ENCODE peak calls at places on chromosomes 13 and 19, in six cellular contexts. One of them, this sample, is unnamed.

GRCh38 chr13:65592757-65593156 is 1637.4 kb downstream of the PCDH9 start:
- DNase-seq in spleen: no peak
- DNase-seq in progenitor cell of endocrine pancreas: no peak
- DNase-seq in neural progenitor cell: no peak
- DNase-seq in cardiac muscle cell: peak
- DNase-seq in PC-9: no peak
- DNase-seq in this sample: no peak

GRCh38 chr13:113630296-113630695 is 27.7 kb downstream of the ATP4B start:
- DNase-seq in neural progenitor cell: no peak
- DNase-seq in spleen: peak
- DNase-seq in PC-9: no peak
- DNase-seq in progenitor cell of endocrine pancreas: no peak
- DNase-seq in cardiac muscle cell: no peak
- DNase-seq in this sample: no peak

GRCh38 chr13:71242191-71242590 is 624.8 kb downstream of the DACH1 start:
- DNase-seq in neural progenitor cell: peak
- DNase-seq in PC-9: no peak
- DNase-seq in spleen: no peak
- DNase-seq in progenitor cell of endocrine pancreas: no peak
- DNase-seq in cardiac muscle cell: peak
- DNase-seq in this sample: no peak

GRCh38 chr13:25286308-25286968 is 850 bp downstream of the MTMR6 start:
- DNase-seq in PC-9: peak
- DNase-seq in neural progenitor cell: peak
- DNase-seq in cardiac muscle cell: peak
- DNase-seq in spleen: no peak
- DNase-seq in progenitor cell of endocrine pancreas: no peak
- DNase-seq in this sample: no peak

GRCh38 chr19:6721773-6722172 is 1.3 kb upstream of the C3 start:
- DNase-seq in progenitor cell of endocrine pancreas: no peak
- DNase-seq in PC-9: no peak
- DNase-seq in cardiac muscle cell: no peak
- DNase-seq in neural progenitor cell: no peak
- DNase-seq in spleen: no peak
- DNase-seq in this sample: no peak

GRCh38 chr19:11096210-11096841 is 7.1 kb downstream of the LDLR start:
- DNase-seq in spleen: no peak
- DNase-seq in cardiac muscle cell: peak
- DNase-seq in PC-9: no peak
- DNase-seq in neural progenitor cell: no peak
- DNase-seq in progenitor cell of endocrine pancreas: no peak
- DNase-seq in this sample: no peak

GRCh38 chr19:45506991-45507863 is at the start of gene VASP:
- DNase-seq in spleen: peak
- DNase-seq in progenitor cell of endocrine pancreas: peak
- DNase-seq in neural progenitor cell: peak
- DNase-seq in cardiac muscle cell: peak
- DNase-seq in PC-9: peak
- DNase-seq in this sample: peak

GRCh38 chr13:31046711-31047279 is 114.3 kb downstream of the TEX26 start:
- DNase-seq in progenitor cell of endocrine pancreas: no peak
- DNase-seq in cardiac muscle cell: peak
- DNase-seq in spleen: no peak
- DNase-seq in PC-9: no peak
- DNase-seq in neural progenitor cell: peak
- DNase-seq in this sample: no peak

GRCh38 chr19:925912-926594 is at the start of gene ARID3A:
- DNase-seq in PC-9: no peak
- DNase-seq in neural progenitor cell: peak
- DNase-seq in progenitor cell of endocrine pancreas: no peak
- DNase-seq in spleen: peak
- DNase-seq in cardiac muscle cell: peak
- DNase-seq in this sample: no peak

GRCh38 chr13:49298903-49299605 is 51.3 kb downstream of the CDADC1 start:
- DNase-seq in cardiac muscle cell: no peak
- DNase-seq in PC-9: no peak
- DNase-seq in progenitor cell of endocrine pancreas: no peak
- DNase-seq in spleen: no peak
- DNase-seq in neural progenitor cell: no peak
- DNase-seq in this sample: no peak

GRCh38 chr13:27300941-27301586 is 30.4 kb downstream of the RASL11A start:
- DNase-seq in PC-9: no peak
- DNase-seq in cardiac muscle cell: no peak
- DNase-seq in spleen: no peak
- DNase-seq in progenitor cell of endocrine pancreas: no peak
- DNase-seq in neural progenitor cell: no peak
- DNase-seq in this sample: no peak

GRCh38 chr19:54795763-54796162 is 7.6 kb upstream of the KIR2DL4 start:
- DNase-seq in PC-9: no peak
- DNase-seq in progenitor cell of endocrine pancreas: no peak
- DNase-seq in neural progenitor cell: no peak
- DNase-seq in cardiac muscle cell: no peak
- DNase-seq in spleen: no peak
- DNase-seq in this sample: no peak

GRCh38 chr13:95677564-95678386 is 836 bp downstream of the DNAJC3 start:
- DNase-seq in cardiac muscle cell: peak
- DNase-seq in neural progenitor cell: peak
- DNase-seq in progenitor cell of endocrine pancreas: no peak
- DNase-seq in spleen: no peak
- DNase-seq in PC-9: no peak
- DNase-seq in this sample: peak

GRCh38 chr13:41213316-41213715 is 18.9 kb upstream of the KBTBD7 start:
- DNase-seq in PC-9: no peak
- DNase-seq in spleen: no peak
- DNase-seq in progenitor cell of endocrine pancreas: no peak
- DNase-seq in neural progenitor cell: no peak
- DNase-seq in cardiac muscle cell: no peak
- DNase-seq in this sample: no peak

GRCh38 chr13:70964124-70964523 is 855.9 kb upstream of the KLHL1 start:
- DNase-seq in neural progenitor cell: peak
- DNase-seq in spleen: no peak
- DNase-seq in cardiac muscle cell: no peak
- DNase-seq in progenitor cell of endocrine pancreas: no peak
- DNase-seq in PC-9: no peak
- DNase-seq in this sample: no peak

GRCh38 chr19:49895566-49896297 is 955 bp downstream of the IL4I1 start:
- DNase-seq in cardiac muscle cell: no peak
- DNase-seq in spleen: no peak
- DNase-seq in neural progenitor cell: no peak
- DNase-seq in progenitor cell of endocrine pancreas: no peak
- DNase-seq in PC-9: no peak
- DNase-seq in this sample: no peak

GRCh38 chr13:74129500-74130144 is 4.6 kb downstream of the KLF12 start:
- DNase-seq in PC-9: peak
- DNase-seq in neural progenitor cell: no peak
- DNase-seq in spleen: no peak
- DNase-seq in progenitor cell of endocrine pancreas: no peak
- DNase-seq in cardiac muscle cell: no peak
- DNase-seq in this sample: no peak

GRCh38 chr13:49292742-49293498 is 45.2 kb downstream of the CDADC1 start:
- DNase-seq in cardiac muscle cell: peak
- DNase-seq in neural progenitor cell: no peak
- DNase-seq in progenitor cell of endocrine pancreas: no peak
- DNase-seq in PC-9: no peak
- DNase-seq in spleen: no peak
- DNase-seq in this sample: no peak

GRCh38 chr19:13241321-13242104 is 91.3 kb downstream of the IER2 start:
- DNase-seq in neural progenitor cell: no peak
- DNase-seq in PC-9: no peak
- DNase-seq in cardiac muscle cell: no peak
- DNase-seq in spleen: no peak
- DNase-seq in progenitor cell of endocrine pancreas: no peak
- DNase-seq in this sample: no peak

GRCh38 chr13:46994492-46994891 is 97.6 kb upstream of the HTR2A start:
- DNase-seq in progenitor cell of endocrine pancreas: no peak
- DNase-seq in PC-9: no peak
- DNase-seq in spleen: no peak
- DNase-seq in cardiac muscle cell: no peak
- DNase-seq in neural progenitor cell: no peak
- DNase-seq in this sample: no peak

GRCh38 chr19:45742969-45743368 is 9.7 kb downstream of the MEIOSIN start:
- DNase-seq in progenitor cell of endocrine pancreas: no peak
- DNase-seq in cardiac muscle cell: no peak
- DNase-seq in spleen: no peak
- DNase-seq in PC-9: no peak
- DNase-seq in neural progenitor cell: no peak
- DNase-seq in this sample: no peak

GRCh38 chr13:35179494-35179893 is 237.4 kb downstream of the NBEA start:
- DNase-seq in PC-9: no peak
- DNase-seq in progenitor cell of endocrine pancreas: no peak
- DNase-seq in neural progenitor cell: no peak
- DNase-seq in cardiac muscle cell: peak
- DNase-seq in spleen: no peak
- DNase-seq in this sample: no peak

GRCh38 chr13:26721251-26721939 is 39.2 kb downstream of the GPR12 start:
- DNase-seq in spleen: peak
- DNase-seq in progenitor cell of endocrine pancreas: no peak
- DNase-seq in cardiac muscle cell: no peak
- DNase-seq in PC-9: no peak
- DNase-seq in neural progenitor cell: no peak
- DNase-seq in this sample: no peak

GRCh38 chr19:343451-343931 is 1.1 kb downstream of the MIER2 start:
- DNase-seq in spleen: peak
- DNase-seq in neural progenitor cell: no peak
- DNase-seq in progenitor cell of endocrine pancreas: no peak
- DNase-seq in PC-9: peak
- DNase-seq in cardiac muscle cell: peak
- DNase-seq in this sample: no peak

GRCh38 chr13:51241720-51242119 is 19.5 kb downstream of the FAM124A start:
- DNase-seq in spleen: no peak
- DNase-seq in neural progenitor cell: no peak
- DNase-seq in PC-9: no peak
- DNase-seq in progenitor cell of endocrine pancreas: no peak
- DNase-seq in cardiac muscle cell: peak
- DNase-seq in this sample: no peak

GRCh38 chr19:19663292-19664120 is at the start of gene ATP13A1:
- DNase-seq in spleen: peak
- DNase-seq in PC-9: peak
- DNase-seq in cardiac muscle cell: peak
- DNase-seq in neural progenitor cell: peak
- DNase-seq in progenitor cell of endocrine pancreas: peak
- DNase-seq in this sample: peak
- TF ChIP-seq CTCF in spleen: no peak
- TF ChIP-seq CTCF in PC-9: no peak
- TF ChIP-seq CTCF in cardiac muscle cell: no peak
- TF ChIP-seq CTCF in neural progenitor cell: peak
- TF ChIP-seq CTCF in progenitor cell of endocrine pancreas: peak
- TF ChIP-seq CTCF in this sample: no peak

GRCh38 chr13:59261928-59262488 is 901.7 kb downstream of the DIAPH3 start:
- DNase-seq in spleen: no peak
- DNase-seq in neural progenitor cell: peak
- DNase-seq in progenitor cell of endocrine pancreas: no peak
- DNase-seq in cardiac muscle cell: peak
- DNase-seq in PC-9: no peak
- DNase-seq in this sample: no peak
- TF ChIP-seq CTCF in spleen: peak
- TF ChIP-seq CTCF in neural progenitor cell: peak
- TF ChIP-seq CTCF in progenitor cell of endocrine pancreas: peak
- TF ChIP-seq CTCF in cardiac muscle cell: peak
- TF ChIP-seq CTCF in PC-9: no peak
- TF ChIP-seq CTCF in this sample: no peak

DNA sequence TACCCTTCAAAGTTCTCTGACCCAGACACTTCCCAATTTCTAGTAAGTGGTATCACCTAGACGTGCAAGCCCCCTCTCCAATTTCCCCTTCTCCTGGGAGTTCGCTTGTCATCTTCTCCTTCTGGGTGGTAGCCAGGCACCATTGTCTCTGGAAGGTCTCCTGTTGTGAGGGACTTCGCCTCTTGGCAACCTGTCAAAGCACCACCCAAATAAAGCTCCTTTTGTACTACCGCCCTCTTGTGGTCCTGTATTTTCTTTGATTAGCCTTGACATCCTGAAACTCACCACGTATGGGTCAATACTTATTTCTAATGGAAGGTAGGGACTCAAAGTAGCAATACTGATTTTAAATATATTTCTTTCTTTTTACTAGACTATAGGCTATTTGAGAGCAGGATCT is 8.2 kb downstream of the GPC5 start:
- DNase-seq in spleen: no peak
- DNase-seq in progenitor cell of endocrine pancreas: no peak
- DNase-seq in neural progenitor cell: peak
- DNase-seq in PC-9: no peak
- DNase-seq in cardiac muscle cell: peak
- DNase-seq in this sample: no peak
- TF ChIP-seq CTCF in spleen: peak
- TF ChIP-seq CTCF in progenitor cell of endocrine pancreas: peak
- TF ChIP-seq CTCF in neural progenitor cell: peak
- TF ChIP-seq CTCF in PC-9: peak
- TF ChIP-seq CTCF in cardiac muscle cell: peak
- TF ChIP-seq CTCF in this sample: no peak

GRCh38 chr19:38741670-38742069 is 2.6 kb downstream of the CAPN12 start:
- DNase-seq in progenitor cell of endocrine pancreas: no peak
- DNase-seq in cardiac muscle cell: no peak
- DNase-seq in neural progenitor cell: no peak
- DNase-seq in spleen: peak
- DNase-seq in PC-9: no peak
- DNase-seq in this sample: no peak

GRCh38 chr19:38739440-38740251 is 4.6 kb downstream of the CAPN12 start:
- DNase-seq in cardiac muscle cell: no peak
- DNase-seq in progenitor cell of endocrine pancreas: no peak
- DNase-seq in neural progenitor cell: no peak
- DNase-seq in PC-9: no peak
- DNase-seq in spleen: peak
- DNase-seq in this sample: no peak

GRCh38 chr19:38742296-38742695 is 2.0 kb downstream of the CAPN12 start:
- DNase-seq in spleen: peak
- DNase-seq in progenitor cell of endocrine pancreas: no peak
- DNase-seq in cardiac muscle cell: no peak
- DNase-seq in PC-9: no peak
- DNase-seq in neural progenitor cell: no peak
- DNase-seq in this sample: no peak

GRCh38 chr19:38740252-38740592 is 4.1 kb downstream of the CAPN12 start:
- DNase-seq in progenitor cell of endocrine pancreas: no peak
- DNase-seq in spleen: no peak
- DNase-seq in neural progenitor cell: no peak
- DNase-seq in PC-9: no peak
- DNase-seq in cardiac muscle cell: no peak
- DNase-seq in this sample: no peak

GRCh38 chr19:38740932-38741331 is 3.3 kb downstream of the CAPN12 start:
- DNase-seq in PC-9: no peak
- DNase-seq in cardiac muscle cell: no peak
- DNase-seq in neural progenitor cell: no peak
- DNase-seq in progenitor cell of endocrine pancreas: no peak
- DNase-seq in spleen: no peak
- DNase-seq in this sample: no peak
- TF ChIP-seq CTCF in PC-9: no peak
- TF ChIP-seq CTCF in cardiac muscle cell: no peak
- TF ChIP-seq CTCF in neural progenitor cell: no peak
- TF ChIP-seq CTCF in progenitor cell of endocrine pancreas: no peak
- TF ChIP-seq CTCF in spleen: no peak
- TF ChIP-seq CTCF in this sample: no peak

This sample was measured in omental fat pad.